ENCODE peak calls at places on chromosome 3, in six cellular contexts. One of them, this sample, is unnamed.

GRCh38 chr3:9692416-9692815 is 11.2 kb upstream of the CPNE9 start:
- DNase-seq in endothelial cell: no peak
- DNase-seq in C1 segment of cervical spinal cord: no peak
- DNase-seq in effector memory CD4-positive, alpha-beta T cell: no peak
- DNase-seq in transverse colon: no peak
- DNase-seq in CD4-positive, alpha-beta T cell: no peak
- DNase-seq in this sample: no peak

GRCh38 chr3:5630396-5630795 is 442.9 kb downstream of the EDEM1 start:
- DNase-seq in endothelial cell: no peak
- DNase-seq in C1 segment of cervical spinal cord: no peak
- DNase-seq in effector memory CD4-positive, alpha-beta T cell: no peak
- DNase-seq in transverse colon: no peak
- DNase-seq in CD4-positive, alpha-beta T cell: no peak
- DNase-seq in this sample: no peak

GRCh38 chr3:98086873-98087272 is at the start of gene OR5AC2:
- DNase-seq in endothelial cell: no peak
- DNase-seq in C1 segment of cervical spinal cord: no peak
- DNase-seq in effector memory CD4-positive, alpha-beta T cell: no peak
- DNase-seq in transverse colon: no peak
- DNase-seq in CD4-positive, alpha-beta T cell: no peak
- DNase-seq in this sample: no peak

GRCh38 chr3:188021502-188022040 is 132.4 kb upstream of the LPP start:
- DNase-seq in endothelial cell: no peak
- DNase-seq in C1 segment of cervical spinal cord: no peak
- DNase-seq in effector memory CD4-positive, alpha-beta T cell: no peak
- DNase-seq in transverse colon: no peak
- DNase-seq in CD4-positive, alpha-beta T cell: no peak
- DNase-seq in this sample: no peak

GRCh38 chr3:138113309-138113708 is 2.1 kb downstream of the DZIP1L start:
- DNase-seq in endothelial cell: no peak
- DNase-seq in C1 segment of cervical spinal cord: no peak
- DNase-seq in effector memory CD4-positive, alpha-beta T cell: no peak
- DNase-seq in transverse colon: no peak
- DNase-seq in CD4-positive, alpha-beta T cell: no peak
- DNase-seq in this sample: peak

GRCh38 chr3:122572940-122573412 is 4.5 kb upstream of the PARP15 start:
- DNase-seq in endothelial cell: no peak
- DNase-seq in C1 segment of cervical spinal cord: no peak
- DNase-seq in effector memory CD4-positive, alpha-beta T cell: no peak
- DNase-seq in transverse colon: no peak
- DNase-seq in CD4-positive, alpha-beta T cell: peak
- DNase-seq in this sample: no peak

GRCh38 chr3:39910828-39911464 is 101.5 kb downstream of the MYRIP start:
- DNase-seq in endothelial cell: no peak
- DNase-seq in C1 segment of cervical spinal cord: no peak
- DNase-seq in effector memory CD4-positive, alpha-beta T cell: no peak
- DNase-seq in transverse colon: no peak
- DNase-seq in CD4-positive, alpha-beta T cell: no peak
- DNase-seq in this sample: no peak

GRCh38 chr3:89113344-89113743 is 5.9 kb downstream of the EPHA3 start:
- DNase-seq in endothelial cell: no peak
- DNase-seq in C1 segment of cervical spinal cord: no peak
- DNase-seq in effector memory CD4-positive, alpha-beta T cell: no peak
- DNase-seq in transverse colon: no peak
- DNase-seq in CD4-positive, alpha-beta T cell: no peak
- DNase-seq in this sample: no peak

GRCh38 chr3:22263042-22263441 is 512.0 kb upstream of the ZNF385D start:
- DNase-seq in endothelial cell: no peak
- DNase-seq in C1 segment of cervical spinal cord: no peak
- DNase-seq in effector memory CD4-positive, alpha-beta T cell: no peak
- DNase-seq in transverse colon: no peak
- DNase-seq in CD4-positive, alpha-beta T cell: no peak
- DNase-seq in this sample: no peak

GRCh38 chr3:111621535-111621934 is 26.4 kb upstream of the ZBED2 start:
- DNase-seq in endothelial cell: peak
- DNase-seq in C1 segment of cervical spinal cord: no peak
- DNase-seq in effector memory CD4-positive, alpha-beta T cell: no peak
- DNase-seq in transverse colon: no peak
- DNase-seq in CD4-positive, alpha-beta T cell: no peak
- DNase-seq in this sample: no peak